ENCODE peak calls at places on chromosomes 11 and 22, in six cellular contexts. E is HepG2, O is K562, D is H1, I is GM12878, F is GM12892. J is an unnamed sample.

GRCh38 chr11:99505319-99505718 is 484.6 kb downstream of the CNTN5 start:
- DNase-seq in E (no peak), D (no peak), I (no peak), O (no peak), F (no peak), J (no peak)

GRCh38 chr22:29344137-29344536 is 28.6 kb upstream of the RASL10A start:
- DNase-seq in I (no peak), F (no peak), D (no peak), O (no peak), E (peak), J (no peak)

GRCh38 chr22:44639891-44640617 is 62.0 kb upstream of the PRR5 start:
- DNase-seq in F (no peak), E (no peak), O (no peak), I (no peak), D (no peak), J (no peak)

GRCh38 chr22:39428597-39429071 is 28.2 kb upstream of the MGAT3 start:
- DNase-seq in F (no peak), E (no peak), O (peak), I (no peak), D (peak), J (no peak)

GRCh38 chr11:113991718-113992458 is 17.0 kb downstream of the HTR3A start:
- DNase-seq in I (no peak), E (no peak), O (no peak), F (no peak), D (no peak), J (no peak)

GRCh38 chr22:40553014-40553579 is 83.4 kb downstream of the MRTFA start:
- DNase-seq in E (no peak), F (no peak), D (no peak), I (no peak), O (no peak), J (no peak)

GRCh38 chr11:117314840-117315239 is 1.2 kb downstream of the BACE1 start:
- DNase-seq in E (no peak), O (no peak), F (no peak), I (no peak), D (no peak), J (no peak)

GRCh38 chr22:32661737-32662586 is 139.5 kb upstream of the TIMP3 start:
- DNase-seq in I (no peak), F (no peak), D (no peak), E (no peak), O (no peak), J (no peak)

GRCh38 chr11:128563308-128563707 is 24.1 kb downstream of the ETS1 start:
- DNase-seq in E (no peak), O (no peak), F (no peak), D (no peak), I (no peak), J (no peak)

GRCh38 chr11:122137081-122137793 is 21.2 kb upstream of the BLID start:
- DNase-seq in I (no peak), D (no peak), F (no peak), O (no peak), E (no peak), J (no peak)

GRCh38 chr11:69460540-69461257 is 20.8 kb upstream of the LINC01488 start:
- DNase-seq in O (no peak), E (peak), F (no peak), I (no peak), D (no peak), J (no peak)

GRCh38 chr22:17884084-17884483 is 109.8 kb upstream of the BID start:
- DNase-seq in F (no peak), O (no peak), E (no peak), I (no peak), D (no peak), J (no peak)

GRCh38 chr11:134524876-134525845 is 113.1 kb upstream of the B3GAT1 start:
- DNase-seq in E (no peak), F (no peak), I (no peak), D (no peak), O (no peak), J (no peak)

GRCh38 chr11:118051611-118052461 is 25.0 kb upstream of the TMPRSS4 start:
- DNase-seq in E (no peak), I (peak), O (no peak), F (no peak), D (no peak), J (no peak)

GRCh38 chr11:117831661-117832415 is 7.3 kb upstream of the FXYD2 start:
- DNase-seq in D (no peak), I (no peak), O (no peak), E (no peak), F (no peak), J (no peak)

GRCh38 chr11:61254403-61255025 is 13.5 kb downstream of the PGA5 start:
- DNase-seq in I (peak), F (peak), E (peak), D (peak), O (peak), J (peak)

GRCh38 chr11:99015634-99016454 is 4.9 kb upstream of the CNTN5 start:
- DNase-seq in E (peak), I (peak), F (peak), D (no peak), O (peak), J (peak)

GRCh38 chr11:122900803-122901202 is 18.2 kb downstream of the JHY start:
- DNase-seq in D (no peak), I (no peak), O (no peak), E (no peak), F (no peak), J (no peak)

GRCh38 chr11:9001736-9002135 is 2.1 kb downstream of the NRIP3 start:
- DNase-seq in E (no peak), I (no peak), O (peak), F (no peak), D (no peak), J (no peak)

GRCh38 chr11:57483570-57483934 is 23.2 kb downstream of the RTN4RL2 start:
- DNase-seq in E (no peak), O (no peak), I (no peak), F (no peak), D (no peak), J (no peak)

GRCh38 chr11:78714539-78714938 is 139.9 kb upstream of the NARS2 start:
- DNase-seq in E (no peak), O (no peak), I (no peak), D (no peak), F (no peak), J (no peak)

GRCh38 chr11:37370817-37371216 is 772.8 kb upstream of the RAG2 start:
- DNase-seq in I (no peak), E (no peak), O (no peak), D (no peak), F (no peak), J (no peak)

GRCh38 chr11:72072348-72072747 is 8.0 kb downstream of the NUMA1 start:
- DNase-seq in D (no peak), F (no peak), E (peak), I (no peak), O (no peak), J (no peak)

DNA sequence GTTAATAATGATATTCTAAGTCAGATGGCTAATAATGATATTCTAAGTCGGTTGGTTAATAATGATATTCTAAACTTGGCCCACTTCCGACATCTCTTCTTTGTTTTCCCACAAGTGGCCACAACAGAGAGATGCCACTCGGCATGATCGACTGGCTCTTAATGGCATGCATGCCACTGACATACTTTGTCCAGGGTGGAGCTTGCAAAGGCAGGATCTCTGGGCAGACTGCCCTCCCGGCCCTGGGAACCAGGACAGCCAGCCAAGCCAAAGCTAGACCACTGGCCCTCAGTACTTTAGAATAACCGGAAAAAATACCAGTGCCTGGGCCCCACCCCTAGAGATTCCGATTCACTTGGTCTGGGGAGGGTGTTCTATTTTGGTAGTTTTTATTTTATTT is 78.1 kb downstream of the KIAA1671 start:
- DNase-seq in I (no peak), O (no peak), F (no peak), E (no peak), D (no peak), J (no peak)
- TF ChIP-seq TAF1 in I (no peak), O (no peak), F (no peak), E (no peak), D (no peak), J (no peak)

DNA sequence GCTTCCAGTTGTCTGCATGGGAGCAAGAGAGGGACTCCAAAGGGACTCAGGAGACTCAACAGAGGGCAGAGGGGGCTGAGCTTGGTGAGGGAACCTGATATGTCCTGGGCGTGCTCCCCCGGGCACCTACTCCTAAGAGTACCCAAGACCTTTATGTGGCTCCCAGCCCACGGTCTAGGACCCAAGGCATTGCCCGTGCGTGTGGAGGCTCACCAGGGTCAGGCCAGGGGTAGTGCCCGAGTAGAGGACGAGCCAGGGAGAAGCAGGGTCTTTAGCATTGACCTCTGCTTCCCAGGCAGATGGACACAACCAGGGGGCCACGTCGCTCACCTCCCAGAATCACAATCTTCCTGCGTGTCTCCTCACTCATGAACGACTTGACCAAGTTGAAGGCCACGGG is 13.4 kb downstream of the SEC14L4 start:
- DNase-seq in D (no peak), F (no peak), I (no peak), E (no peak), O (no peak), J (no peak)
- TF ChIP-seq POLR2AphosphoS5 in D (no peak), F (no peak), I (no peak), E (no peak), O (no peak), J (no peak)

DNA sequence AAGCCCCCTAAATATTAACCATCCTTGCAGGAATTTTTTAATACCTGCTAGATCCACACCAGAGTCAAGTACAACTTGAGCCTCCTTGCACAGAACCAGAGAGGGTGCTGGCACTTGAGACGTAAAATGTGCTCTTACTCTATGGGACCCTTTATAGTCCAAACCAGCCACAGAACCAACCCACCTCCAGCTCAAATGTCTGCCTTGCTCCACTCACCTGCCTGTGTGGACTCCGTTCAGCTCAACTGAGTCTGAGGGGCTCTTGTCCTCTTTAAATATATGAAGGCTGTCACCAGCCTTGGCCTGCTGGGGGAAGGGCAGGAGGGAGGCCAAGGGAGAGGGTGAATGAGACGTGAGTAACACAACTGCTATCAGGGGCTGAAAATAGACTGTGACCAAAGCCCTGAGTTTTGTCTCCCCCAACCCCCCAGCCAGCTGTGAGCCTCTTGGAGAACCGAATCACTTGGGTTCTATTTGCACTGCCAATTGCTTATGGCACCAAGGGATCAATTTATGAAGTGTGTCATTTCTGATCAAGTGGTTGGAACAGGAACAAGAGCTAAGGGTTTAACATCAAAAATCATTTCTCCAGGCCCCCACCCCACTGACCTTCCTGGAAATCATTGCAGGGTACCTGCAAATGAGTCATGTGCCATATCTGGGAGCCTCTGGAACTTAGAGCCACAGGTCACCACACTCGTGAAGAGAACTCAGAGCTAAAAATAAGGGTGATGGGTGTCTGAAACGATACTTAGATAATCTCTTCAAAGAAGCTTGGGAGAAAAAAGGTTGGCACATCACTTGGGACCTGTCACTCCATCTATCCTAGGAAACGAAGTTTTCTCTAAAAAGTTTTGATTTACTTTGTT is at the start of gene CSRP3:
- DNase-seq in O (no peak), F (no peak), E (no peak), I (no peak), D (no peak), J (no peak)
- TF ChIP-seq POLR2A in O (no peak), F (no peak), E (no peak), I (no peak), D (no peak), J (no peak)

GRCh38 chr22:46569848-46570695 is 32.7 kb upstream of the CELSR1 start:
- DNase-seq in F (no peak), I (no peak), D (no peak), O (no peak), E (no peak), J (no peak)
- TF ChIP-seq TAF1 in F (no peak), I (no peak), D (no peak), O (no peak), E (no peak), J (no peak)

GRCh38 chr22:23289851-23290724 is 109.8 kb downstream of the BCR start:
- DNase-seq in I (no peak), E (peak), F (peak), O (peak), D (peak), J (peak)
- TF ChIP-seq POLR2AphosphoS5 in I (no peak), E (no peak), F (no peak), O (no peak), D (no peak), J (no peak)

GRCh38 chr11:46616551-46617450 is at the start of gene HARBI1:
- DNase-seq in F (peak), D (peak), I (peak), O (peak), E (peak), J (peak)
- TF ChIP-seq POLR2A in F (peak), D (no peak), I (peak), O (peak), E (peak), J (no peak)

DNA sequence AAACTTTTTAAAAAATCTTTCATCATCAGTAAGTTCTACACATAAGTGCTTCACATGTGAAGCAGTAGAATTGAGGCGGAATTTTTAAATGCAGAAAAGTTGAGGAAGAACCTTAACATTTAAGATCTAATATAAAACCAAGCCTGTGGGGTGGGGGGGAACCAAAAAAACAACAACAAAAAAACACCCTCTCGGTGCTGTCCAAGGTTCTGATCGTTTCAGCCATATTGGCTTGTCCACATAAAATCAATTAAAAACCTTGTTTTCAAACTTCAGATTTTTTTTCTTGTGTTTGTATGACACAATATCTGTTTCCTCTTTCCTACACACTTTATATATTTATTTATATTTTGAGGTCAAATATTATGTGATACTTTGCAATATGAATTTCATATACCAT is 130.0 kb downstream of the WNT7B start:
- DNase-seq in E (no peak), O (no peak), I (no peak), F (no peak), D (no peak), J (no peak)
- TF ChIP-seq TAF1 in E (no peak), O (no peak), I (no peak), F (no peak), D (no peak), J (no peak)

GRCh38 chr11:95254139-95254704 is 23.2 kb upstream of the SESN3 start:
- DNase-seq in O (peak), D (no peak), I (peak), E (peak), F (peak), J (peak)
- TF ChIP-seq POLR2AphosphoS5 in O (no peak), D (no peak), I (peak), E (no peak), F (peak), J (peak)